ENCODE peak calls at places on chromosomes 6 and 20, in ten cellular contexts. V is activated CD4-positive, CD25-positive, alpha-beta regulatory T cell; S is H54; R is ureter; B is NCI-H748 treated with DMSO at 0.1 percent for 48 hours; E is sigmoid colon; W is NCI-H2171 treated with DMSO at 0.1 percent for 48 hours; L is aorta; D is germinal center; F is left colon. K is an unnamed sample.
A peak's percentile ranks its signal among the peaks of the same experiment; 100 is the strongest.

GRCh38 chr20:32634041-32634805 is 39.5 kb downstream of the C20orf203 start:
- DNase-seq in V (no peak), S (no peak), R (no peak), B (no peak), E (no peak), W (peak; percentile 25), L (no peak), D (no peak), F (no peak), K (no peak)

GRCh38 chr20:63544958-63545516 is 2.5 kb downstream of the SRMS start:
- DNase-seq in V (no peak), S (peak; percentile 99), R (no peak), B (no peak), E (no peak), W (no peak), L (no peak), D (no peak), F (peak; percentile 94), K (no peak)

GRCh38 chr20:17662333-17663039 is 19.6 kb downstream of the RRBP1 start:
- DNase-seq in V (no peak), S (no peak), R (no peak), B (no peak), E (peak; percentile 80), W (peak; percentile 19), L (peak; percentile 70), D (no peak), F (peak; percentile 23), K (no peak)

GRCh38 chr6:56580271-56580670 is 62.4 kb downstream of the DST start:
- DNase-seq in V (no peak), S (no peak), R (no peak), B (no peak), E (no peak), W (no peak), L (no peak), D (no peak), F (no peak), K (no peak)

GRCh38 chr6:26054937-26055669 is 32.1 kb upstream of the HFE start:
- DNase-seq in V (peak; percentile 61), S (no peak), R (peak; percentile 95), B (peak; percentile 92), E (peak; percentile 97), W (peak; percentile 95), L (peak; percentile 93), D (peak; percentile 88), F (peak; percentile 92), K (peak; percentile 95)

GRCh38 chr20:44083220-44083933 is 103.6 kb downstream of the JPH2 start:
- DNase-seq in V (no peak), S (peak; percentile 23), R (peak; percentile 38), B (no peak), E (no peak), W (no peak), L (no peak), D (no peak), F (no peak), K (peak; percentile 13)

GRCh38 chr6:56291278-56291917 is 44.0 kb upstream of the COL21A1 start:
- DNase-seq in V (no peak), S (no peak), R (no peak), B (no peak), E (no peak), W (no peak), L (no peak), D (no peak), F (no peak), K (no peak)

GRCh38 chr6:99589290-99589672 is 17.4 kb upstream of the PRDM13 start:
- DNase-seq in V (no peak), S (no peak), R (no peak), B (no peak), E (peak; percentile 59), W (peak; percentile 33), L (no peak), D (peak; percentile 15), F (no peak), K (no peak)

GRCh38 chr6:7401103-7401502 is 11.5 kb downstream of the RIOK1 start:
- DNase-seq in V (no peak), S (no peak), R (no peak), B (no peak), E (no peak), W (no peak), L (no peak), D (no peak), F (no peak), K (no peak)

GRCh38 chr6:101722481-101722880 is 329.0 kb downstream of the GRIK2 start:
- DNase-seq in V (no peak), S (no peak), R (no peak), B (no peak), E (no peak), W (no peak), L (no peak), D (no peak), F (no peak), K (no peak)

GRCh38 chr6:100464910-100465700 is at the start of gene SIM1:
- DNase-seq in V (no peak), S (no peak), R (peak; percentile 68), B (peak; percentile 77), E (no peak), W (no peak), L (no peak), D (peak; percentile 91), F (no peak), K (peak; percentile 46)

GRCh38 chr6:165178056-165178455 is 131.3 kb downstream of the C6orf118 start:
- DNase-seq in V (no peak), S (no peak), R (no peak), B (no peak), E (no peak), W (no peak), L (no peak), D (no peak), F (no peak), K (no peak)

GRCh38 chr6:40755046-40755681 is 168.0 kb upstream of the LRFN2 start:
- DNase-seq in V (no peak), S (peak; percentile 85), R (no peak), B (no peak), E (peak; percentile 66), W (peak; percentile 78), L (no peak), D (no peak), F (no peak), K (no peak)

GRCh38 chr6:165969184-165969583 is 198.5 kb downstream of the TBXT start:
- DNase-seq in V (no peak), S (no peak), R (no peak), B (no peak), E (no peak), W (no peak), L (no peak), D (no peak), F (no peak), K (no peak)

GRCh38 chr6:127103482-127103881 is 15.0 kb upstream of the RSPO3 start:
- DNase-seq in V (no peak), S (no peak), R (no peak), B (no peak), E (no peak), W (no peak), L (no peak), D (no peak), F (no peak), K (no peak)

GRCh38 chr6:41584668-41585205 is 38.6 kb downstream of the FOXP4 start:
- DNase-seq in V (no peak), S (no peak), R (no peak), B (no peak), E (no peak), W (peak; percentile 68), L (no peak), D (no peak), F (peak; percentile 49), K (no peak)

GRCh38 chr6:28807682-28808280 is 116.0 kb downstream of the TRIM27 start:
- DNase-seq in V (no peak), S (no peak), R (no peak), B (peak; percentile 85), E (no peak), W (peak; percentile 63), L (no peak), D (no peak), F (no peak), K (peak; percentile 64)

GRCh38 chr20:51326241-51326819 is 216.2 kb downstream of the NFATC2 start:
- DNase-seq in V (peak; percentile 5), S (no peak), R (no peak), B (no peak), E (no peak), W (peak; percentile 7), L (no peak), D (peak; percentile 29), F (no peak), K (no peak)

GRCh38 chr6:169269180-169270076 is 15.8 kb upstream of the THBS2 start:
- DNase-seq in V (no peak), S (no peak), R (no peak), B (no peak), E (peak; percentile 93), W (no peak), L (peak; percentile 73), D (no peak), F (no peak), K (no peak)

GRCh38 chr6:104640761-104641160 is 219.0 kb downstream of the HACE1 start:
- DNase-seq in V (no peak), S (no peak), R (no peak), B (no peak), E (no peak), W (no peak), L (no peak), D (no peak), F (no peak), K (no peak)

GRCh38 chr6:156652231-156652750 is 124.9 kb upstream of the ARID1B start:
- DNase-seq in V (no peak), S (no peak), R (no peak), B (no peak), E (no peak), W (no peak), L (no peak), D (no peak), F (no peak), K (no peak)

GRCh38 chr6:41682497-41682961 is 44.3 kb downstream of the MDFI start:
- DNase-seq in V (no peak), S (no peak), R (no peak), B (no peak), E (no peak), W (no peak), L (no peak), D (no peak), F (no peak), K (no peak)

GRCh38 chr6:100775667-100776066 is 105.5 kb downstream of the ASCC3 start:
- DNase-seq in V (no peak), S (no peak), R (no peak), B (no peak), E (no peak), W (peak; percentile 20), L (no peak), D (no peak), F (no peak), K (no peak)

GRCh38 chr6:54805077-54805476 is 41.5 kb upstream of the FAM83B start:
- DNase-seq in V (no peak), S (no peak), R (no peak), B (no peak), E (no peak), W (no peak), L (no peak), D (no peak), F (no peak), K (no peak)

GRCh38 chr6:152879681-152880080 is 103.2 kb downstream of the FBXO5 start:
- DNase-seq in V (no peak), S (no peak), R (no peak), B (no peak), E (no peak), W (no peak), L (no peak), D (no peak), F (no peak), K (no peak)

GRCh38 chr20:12207875-12208274 is 290.2 kb downstream of the BTBD3 start:
- DNase-seq in V (no peak), S (no peak), R (no peak), B (no peak), E (no peak), W (peak; percentile 42), L (no peak), D (no peak), F (no peak), K (no peak)

GRCh38 chr6:92942549-92942948 is 476.8 kb downstream of the EPHA7 start:
- DNase-seq in V (no peak), S (no peak), R (no peak), B (no peak), E (no peak), W (no peak), L (no peak), D (no peak), F (no peak), K (no peak)

GRCh38 chr6:36679043-36679821 is 718 bp downstream of the CDKN1A start:
- DNase-seq in V (no peak), S (peak; percentile 51), R (peak; percentile 73), B (peak; percentile 8), E (peak; percentile 92), W (peak; percentile 28), L (peak; percentile 85), D (no peak), F (peak; percentile 63), K (no peak)